ENCODE peak calls at places on chromosomes 16 and 17, in six cellular contexts. One of them, this sample, is unnamed. For H3K9me3, the result is how much of the 10 kb centered on the place peaks cover.

GRCh38 chr16:87470332-87470731 is 22.5 kb downstream of the ZCCHC14 start:
- DNase-seq in stomach: no peak
- DNase-seq in SJSA1: no peak
- DNase-seq in GM23248: peak
- DNase-seq in osteoblast: no peak
- DNase-seq in breast epithelium: no peak
- DNase-seq in this sample: no peak

GRCh38 chr16:63361032-63361624 is 1324.9 kb upstream of the CDH8 start:
- DNase-seq in osteoblast: peak
- DNase-seq in SJSA1: no peak
- DNase-seq in GM23248: peak
- DNase-seq in stomach: no peak
- DNase-seq in breast epithelium: no peak
- DNase-seq in this sample: peak

GRCh38 chr16:84423416-84423837 is 55.1 kb downstream of the ATP2C2 start:
- DNase-seq in stomach: no peak
- DNase-seq in breast epithelium: no peak
- DNase-seq in SJSA1: no peak
- DNase-seq in osteoblast: peak
- DNase-seq in GM23248: peak
- DNase-seq in this sample: peak

GRCh38 chr17:58667934-58668597 is 23.8 kb downstream of the TEX14 start:
- DNase-seq in osteoblast: no peak
- DNase-seq in breast epithelium: no peak
- DNase-seq in stomach: no peak
- DNase-seq in SJSA1: no peak
- DNase-seq in GM23248: peak
- DNase-seq in this sample: no peak

GRCh38 chr17:45353047-45353446 is 36.2 kb upstream of the MAP3K14 start:
- DNase-seq in breast epithelium: peak
- DNase-seq in osteoblast: no peak
- DNase-seq in SJSA1: no peak
- DNase-seq in GM23248: no peak
- DNase-seq in stomach: no peak
- DNase-seq in this sample: no peak

GRCh38 chr17:2232244-2232638 is 71.3 kb downstream of the SMG6 start:
- DNase-seq in SJSA1: no peak
- DNase-seq in osteoblast: peak
- DNase-seq in GM23248: peak
- DNase-seq in stomach: no peak
- DNase-seq in breast epithelium: no peak
- DNase-seq in this sample: no peak

GRCh38 chr16:15855704-15856003 is 1.2 kb downstream of the MYH11 start:
- DNase-seq in SJSA1: no peak
- DNase-seq in osteoblast: no peak
- DNase-seq in GM23248: no peak
- DNase-seq in breast epithelium: no peak
- DNase-seq in stomach: no peak
- DNase-seq in this sample: no peak

GRCh38 chr17:64984181-64984580 is 64.9 kb upstream of the LRRC37A3 start:
- DNase-seq in GM23248: no peak
- DNase-seq in breast epithelium: no peak
- DNase-seq in osteoblast: no peak
- DNase-seq in SJSA1: no peak
- DNase-seq in stomach: no peak
- DNase-seq in this sample: no peak

GRCh38 chr16:4512473-4512872 is 26.1 kb downstream of the CDIP1 start:
- DNase-seq in osteoblast: peak
- DNase-seq in stomach: no peak
- DNase-seq in breast epithelium: no peak
- DNase-seq in GM23248: no peak
- DNase-seq in SJSA1: no peak
- DNase-seq in this sample: no peak

GRCh38 chr16:66287416-66287815 is 79.1 kb upstream of the CDH5 start:
- DNase-seq in SJSA1: peak
- DNase-seq in GM23248: no peak
- DNase-seq in osteoblast: peak
- DNase-seq in breast epithelium: no peak
- DNase-seq in stomach: no peak
- DNase-seq in this sample: no peak

GRCh38 chr17:75191584-75191983 is 8.8 kb upstream of the SUMO2 start:
- DNase-seq in SJSA1: no peak
- DNase-seq in stomach: no peak
- DNase-seq in breast epithelium: no peak
- DNase-seq in osteoblast: no peak
- DNase-seq in GM23248: peak
- DNase-seq in this sample: no peak

GRCh38 chr17:43905985-43906852 is 1.1 kb downstream of the MPP2 start:
- DNase-seq in osteoblast: peak
- DNase-seq in GM23248: peak
- DNase-seq in stomach: peak
- DNase-seq in SJSA1: peak
- DNase-seq in breast epithelium: peak
- DNase-seq in this sample: peak

GRCh38 chr16:67392301-67393059 is 818 bp downstream of the TPPP3 start:
- DNase-seq in SJSA1: no peak
- DNase-seq in breast epithelium: no peak
- DNase-seq in GM23248: no peak
- DNase-seq in osteoblast: peak
- DNase-seq in stomach: no peak
- DNase-seq in this sample: no peak

GRCh38 chr17:46976626-46977270 is 2.3 kb downstream of the RPRML start:
- DNase-seq in stomach: no peak
- DNase-seq in breast epithelium: no peak
- DNase-seq in GM23248: no peak
- DNase-seq in osteoblast: no peak
- DNase-seq in SJSA1: no peak
- DNase-seq in this sample: peak

GRCh38 chr17:39486242-39486641 is 25.0 kb downstream of the CDK12 start:
- DNase-seq in SJSA1: peak
- DNase-seq in breast epithelium: no peak
- DNase-seq in stomach: peak
- DNase-seq in osteoblast: peak
- DNase-seq in GM23248: peak
- DNase-seq in this sample: no peak

GRCh38 chr17:43860927-43861622 is 14.1 kb downstream of the CD300LG start:
- DNase-seq in stomach: no peak
- DNase-seq in SJSA1: no peak
- DNase-seq in osteoblast: no peak
- DNase-seq in breast epithelium: no peak
- DNase-seq in GM23248: no peak
- DNase-seq in this sample: no peak

GRCh38 chr16:88473666-88474534 is 20.8 kb downstream of the ZFPM1 start:
- DNase-seq in GM23248: no peak
- DNase-seq in osteoblast: no peak
- DNase-seq in stomach: peak
- DNase-seq in breast epithelium: no peak
- DNase-seq in SJSA1: no peak
- DNase-seq in this sample: no peak

GRCh38 chr16:56667581-56668571 is at the start of gene MT1G:
- DNase-seq in GM23248: peak
- DNase-seq in stomach: peak
- DNase-seq in breast epithelium: peak
- DNase-seq in osteoblast: peak
- DNase-seq in SJSA1: no peak
- DNase-seq in this sample: no peak

GRCh38 chr16:60225541-60225940 is 1491.4 kb upstream of the GOT2 start:
- DNase-seq in GM23248: no peak
- DNase-seq in stomach: no peak
- DNase-seq in SJSA1: no peak
- DNase-seq in osteoblast: no peak
- DNase-seq in breast epithelium: no peak
- DNase-seq in this sample: no peak

GRCh38 chr17:43791589-43791988 is 11.4 kb downstream of the CFAP97D1 start:
- DNase-seq in breast epithelium: no peak
- DNase-seq in osteoblast: no peak
- DNase-seq in stomach: no peak
- DNase-seq in GM23248: peak
- DNase-seq in SJSA1: no peak
- DNase-seq in this sample: peak

GRCh38 chr17:58335061-58335731 is 6.6 kb upstream of the TSPOAP1 start:
- DNase-seq in breast epithelium: no peak
- DNase-seq in GM23248: no peak
- DNase-seq in osteoblast: peak
- DNase-seq in SJSA1: no peak
- DNase-seq in stomach: no peak
- DNase-seq in this sample: no peak

GRCh38 chr17:60744355-60744958 is 66.8 kb downstream of the BCAS3 start:
- DNase-seq in stomach: no peak
- DNase-seq in GM23248: peak
- DNase-seq in breast epithelium: no peak
- DNase-seq in SJSA1: no peak
- DNase-seq in osteoblast: no peak
- DNase-seq in this sample: no peak

GRCh38 chr16:89378947-89379771 is 111.2 kb downstream of the ANKRD11 start:
- DNase-seq in breast epithelium: no peak
- DNase-seq in SJSA1: no peak
- DNase-seq in GM23248: peak
- DNase-seq in osteoblast: no peak
- DNase-seq in stomach: no peak
- DNase-seq in this sample: no peak

GRCh38 chr16:48916566-48916965 is 306.6 kb upstream of the N4BP1 start:
- DNase-seq in breast epithelium: no peak
- DNase-seq in SJSA1: no peak
- DNase-seq in GM23248: no peak
- DNase-seq in osteoblast: no peak
- DNase-seq in stomach: no peak
- DNase-seq in this sample: no peak

GRCh38 chr17:73072254-73072962 is 20.1 kb downstream of the SLC39A11 start:
- DNase-seq in stomach: no peak
- DNase-seq in breast epithelium: peak
- DNase-seq in GM23248: no peak
- DNase-seq in SJSA1: no peak
- DNase-seq in osteoblast: no peak
- DNase-seq in this sample: no peak
- H3K9me3 ChIP-seq in stomach: under half
- H3K9me3 ChIP-seq in breast epithelium: under half
- H3K9me3 ChIP-seq in GM23248: under half
- H3K9me3 ChIP-seq in SJSA1: under half
- H3K9me3 ChIP-seq in osteoblast: under half
- H3K9me3 ChIP-seq in this sample: under half

GRCh38 chr17:40500709-40501108 is 714 bp downstream of the TNS4 start:
- DNase-seq in breast epithelium: no peak
- DNase-seq in stomach: no peak
- DNase-seq in SJSA1: no peak
- DNase-seq in osteoblast: no peak
- DNase-seq in GM23248: no peak
- DNase-seq in this sample: no peak

GRCh38 chr17:40501499-40501911 is at the start of gene TNS4:
- DNase-seq in osteoblast: no peak
- DNase-seq in GM23248: no peak
- DNase-seq in stomach: peak
- DNase-seq in breast epithelium: peak
- DNase-seq in SJSA1: no peak
- DNase-seq in this sample: peak

GRCh38 chr17:40500190-40500589 is 1.2 kb downstream of the TNS4 start:
- DNase-seq in breast epithelium: no peak
- DNase-seq in stomach: no peak
- DNase-seq in osteoblast: no peak
- DNase-seq in SJSA1: no peak
- DNase-seq in GM23248: no peak
- DNase-seq in this sample: no peak

GRCh38 chr17:40498281-40499084 is 2.9 kb downstream of the TNS4 start:
- DNase-seq in SJSA1: no peak
- DNase-seq in stomach: no peak
- DNase-seq in GM23248: peak
- DNase-seq in osteoblast: no peak
- DNase-seq in breast epithelium: no peak
- DNase-seq in this sample: no peak

DNA sequence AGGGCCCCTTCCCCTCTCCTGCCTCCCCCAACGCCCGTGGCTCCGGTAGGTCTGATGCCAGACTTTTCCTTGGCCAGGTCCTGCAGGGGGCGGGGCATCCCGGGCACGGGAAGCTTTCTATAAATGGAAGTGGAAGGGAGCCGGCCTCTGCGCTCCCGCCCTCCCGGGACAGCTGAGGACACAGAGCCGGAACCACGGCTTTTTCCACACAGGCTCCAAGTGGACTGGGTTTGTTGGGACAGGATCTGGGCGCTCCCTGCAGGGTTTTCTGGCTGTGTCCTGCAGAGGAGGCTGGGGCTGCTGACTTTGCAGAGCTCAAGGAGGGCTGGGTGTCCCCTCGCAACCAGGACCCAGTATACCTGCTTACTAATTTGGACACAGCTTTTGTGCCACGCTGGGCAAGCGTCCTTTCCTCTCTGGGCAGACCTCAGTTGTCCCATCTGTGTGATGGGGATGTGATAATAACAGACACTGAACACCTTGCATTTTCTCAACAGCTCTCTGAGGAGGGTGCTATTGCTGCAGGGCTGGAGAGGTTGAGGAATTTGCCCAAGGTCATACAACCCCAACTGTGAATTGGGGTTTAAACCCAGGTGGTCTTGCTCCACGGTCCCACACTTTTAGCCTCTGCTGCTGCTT is 1.8 kb downstream of the TNS4 start:
- DNase-seq in GM23248: peak
- DNase-seq in osteoblast: peak
- DNase-seq in stomach: peak
- DNase-seq in breast epithelium: peak
- DNase-seq in SJSA1: peak
- DNase-seq in this sample: peak
- H3K9me3 ChIP-seq in GM23248: under half
- H3K9me3 ChIP-seq in osteoblast: under half
- H3K9me3 ChIP-seq in stomach: under half
- H3K9me3 ChIP-seq in breast epithelium: under half
- H3K9me3 ChIP-seq in SJSA1: under half
- H3K9me3 ChIP-seq in this sample: under half

DNA sequence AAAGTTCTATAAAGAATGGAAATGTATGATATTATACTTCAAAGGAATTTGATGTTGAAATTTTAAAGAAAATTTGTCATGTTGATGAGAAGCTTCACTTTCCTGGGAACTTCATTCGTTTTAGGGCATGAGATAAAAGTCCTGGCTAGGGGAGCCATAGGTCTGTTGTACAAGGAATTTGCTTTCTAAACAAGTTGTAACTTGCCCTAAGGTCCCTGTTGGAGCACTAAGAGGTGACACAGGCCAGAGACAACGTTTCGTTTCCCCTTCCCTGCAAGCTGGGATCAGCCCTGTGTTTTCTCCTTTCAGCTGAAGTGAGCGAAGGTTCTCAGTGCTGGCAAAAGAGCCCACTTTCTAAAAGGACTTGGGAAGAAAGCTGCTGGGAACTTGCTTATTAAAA is 16.6 kb downstream of the PLD6 start:
- DNase-seq in stomach: no peak
- DNase-seq in osteoblast: peak
- DNase-seq in breast epithelium: no peak
- DNase-seq in GM23248: no peak
- DNase-seq in SJSA1: no peak
- DNase-seq in this sample: no peak
- H3K9me3 ChIP-seq in stomach: under half
- H3K9me3 ChIP-seq in osteoblast: under half
- H3K9me3 ChIP-seq in breast epithelium: under half
- H3K9me3 ChIP-seq in GM23248: under half
- H3K9me3 ChIP-seq in SJSA1: under half
- H3K9me3 ChIP-seq in this sample: under half

DNA sequence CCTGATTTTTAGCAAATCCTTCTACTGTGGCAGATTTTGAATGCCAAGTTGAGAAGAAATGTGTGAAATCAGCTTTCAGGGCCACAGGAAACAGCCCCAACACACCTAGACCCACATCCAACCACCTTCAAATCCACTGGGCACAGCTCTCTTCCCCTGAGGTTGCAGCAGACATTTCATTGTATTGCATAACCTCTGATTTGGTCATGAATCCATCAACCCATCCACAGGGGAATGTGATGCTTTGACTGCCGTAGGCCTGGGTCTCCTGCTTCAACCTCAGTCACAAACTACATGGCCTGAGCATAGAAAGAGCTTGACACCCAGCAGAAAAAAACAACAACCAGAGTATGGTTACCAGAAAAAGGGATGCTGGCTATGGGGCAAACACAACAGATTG is 145.6 kb downstream of the GSG1L start:
- DNase-seq in osteoblast: no peak
- DNase-seq in stomach: no peak
- DNase-seq in breast epithelium: no peak
- DNase-seq in GM23248: no peak
- DNase-seq in SJSA1: no peak
- DNase-seq in this sample: no peak
- H3K9me3 ChIP-seq in osteoblast: under half
- H3K9me3 ChIP-seq in stomach: under half
- H3K9me3 ChIP-seq in breast epithelium: under half
- H3K9me3 ChIP-seq in GM23248: under half
- H3K9me3 ChIP-seq in SJSA1: under half
- H3K9me3 ChIP-seq in this sample: under half